ENCODE peak calls at places on chromosomes 5 and 9, in eight cellular contexts. Y is uterus; D is right atrium auricular region; O is HCT116; R is CD4-positive, alpha-beta memory T cell; E is OCI-LY7; B is hepatocyte; Q is ascending aorta. K is an unnamed sample. For H3K4me1 and H3K36me3, the result is how much of the 10 kb centered on the place peaks cover.

GRCh38 chr9:6226696-6227095 is 11.1 kb downstream of the IL33 start:
- DNase-seq in Y (no peak), D (no peak), O (no peak), R (no peak), E (no peak), B (no peak), Q (no peak), K (no peak)

GRCh38 chr9:82271099-82271498 is 282.5 kb downstream of the SPATA31D1 start:
- DNase-seq in Y (no peak), D (no peak), O (no peak), R (no peak), E (no peak), B (no peak), Q (no peak), K (no peak)

GRCh38 chr9:109355564-109356297 is 34.9 kb upstream of the EPB41L4B start:
- DNase-seq in Y (no peak), D (no peak), O (no peak), R (no peak), E (no peak), B (no peak), Q (no peak), K (no peak)

GRCh38 chr5:74185599-74185998 is 454.9 kb downstream of the ENC1 start:
- DNase-seq in Y (no peak), D (no peak), O (no peak), R (no peak), E (no peak), B (no peak), Q (no peak), K (no peak)

GRCh38 chr9:37033141-37033540 is 927 bp downstream of the PAX5 start:
- DNase-seq in Y (no peak), D (no peak), O (no peak), R (no peak), E (no peak), B (no peak), Q (no peak), K (no peak)

GRCh38 chr5:126403871-126404270 is 19.3 kb upstream of the GRAMD2B start:
- DNase-seq in Y (no peak), D (no peak), O (no peak), R (no peak), E (no peak), B (no peak), Q (no peak), K (no peak)

GRCh38 chr5:83095973-83096539 is 18.7 kb downstream of the XRCC4 start:
- DNase-seq in Y (no peak), D (no peak), O (peak), R (no peak), E (no peak), B (peak), Q (no peak), K (no peak)

GRCh38 chr9:132066057-132066456 is 13.6 kb downstream of the MED27 start:
- DNase-seq in Y (no peak), D (no peak), O (no peak), R (no peak), E (no peak), B (no peak), Q (no peak), K (no peak)

GRCh38 chr5:179509239-179509638 is 41.1 kb upstream of the RUFY1 start:
- DNase-seq in Y (no peak), D (no peak), O (no peak), R (no peak), E (peak), B (no peak), Q (no peak), K (no peak)

GRCh38 chr9:125532812-125533594 is 174.0 kb downstream of the MAPKAP1 start:
- DNase-seq in Y (no peak), D (no peak), O (no peak), R (no peak), E (no peak), B (no peak), Q (no peak), K (no peak)

GRCh38 chr9:86644315-86645034 is 290.3 kb upstream of the TUT7 start:
- DNase-seq in Y (no peak), D (no peak), O (no peak), R (no peak), E (no peak), B (no peak), Q (no peak), K (peak)

GRCh38 chr5:75367401-75367800 is 30.4 kb downstream of the HMGCR start:
- DNase-seq in Y (no peak), D (no peak), O (no peak), R (no peak), E (no peak), B (no peak), Q (no peak), K (no peak)

GRCh38 chr5:61319388-61320146 is 12.5 kb upstream of the ZSWIM6 start:
- DNase-seq in Y (no peak), D (no peak), O (no peak), R (peak), E (peak), B (no peak), Q (no peak), K (no peak)

GRCh38 chr9:35110327-35110758 is 5.3 kb downstream of the ATOSB start:
- DNase-seq in Y (no peak), D (no peak), O (no peak), R (no peak), E (no peak), B (no peak), Q (no peak), K (no peak)

GRCh38 chr5:138372225-138372624 is 19.7 kb downstream of the KDM3B start:
- DNase-seq in Y (no peak), D (no peak), O (no peak), R (no peak), E (no peak), B (no peak), Q (no peak), K (no peak)

GRCh38 chr5:67495072-67495471 is 298.5 kb upstream of the CD180 start:
- DNase-seq in Y (no peak), D (no peak), O (no peak), R (no peak), E (no peak), B (no peak), Q (no peak), K (no peak)

GRCh38 chr5:180332051-180332517 is 21.1 kb downstream of the GFPT2 start:
- DNase-seq in Y (no peak), D (no peak), O (no peak), R (no peak), E (no peak), B (no peak), Q (no peak), K (no peak)

DNA sequence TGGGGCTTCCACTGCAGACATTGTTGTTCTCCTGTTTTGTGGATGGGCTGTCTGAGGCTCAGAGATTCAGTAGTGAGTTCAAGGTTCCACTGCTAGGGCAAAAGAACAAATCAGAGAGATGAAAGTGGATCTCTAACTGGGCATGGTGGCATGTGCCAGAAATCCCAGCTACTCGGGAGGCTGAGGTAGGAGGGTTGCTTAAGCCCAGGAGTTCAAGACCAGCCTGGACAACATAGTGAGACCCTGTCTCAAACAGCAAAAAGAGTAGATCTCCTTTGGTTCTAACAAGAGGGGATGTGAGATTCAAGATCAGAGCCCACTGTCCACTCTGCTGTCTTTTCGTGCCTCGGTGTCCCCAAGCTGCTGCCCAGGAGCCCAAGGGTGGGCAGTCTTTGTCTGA is 11.8 kb upstream of the NDST1 start:
- DNase-seq in Y (no peak), D (no peak), O (no peak), R (no peak), E (no peak), B (no peak), Q (no peak), K (no peak)
- H3K4me1 ChIP-seq in Y (under half), D (half or more), O (under half), R (under half), E (under half), B (under half), Q (half or more), K (under half)

GRCh38 chr9:128497824-128498610 is 6.5 kb upstream of the GLE1 start:
- DNase-seq in Y (no peak), D (no peak), O (no peak), R (no peak), E (no peak), B (no peak), Q (no peak), K (no peak)
- H3K36me3 ChIP-seq in Y (under half), D (under half), O (under half), R (under half), E (half or more), B (under half), Q (under half), K (half or more)

GRCh38 chr5:96533371-96533770 is 100.3 kb upstream of the PCSK1 start:
- DNase-seq in Y (no peak), D (no peak), O (no peak), R (no peak), E (no peak), B (no peak), Q (no peak), K (no peak)
- H3K4me3 ChIP-seq in Y (no peak), D (no peak), O (no peak), R (no peak), E (no peak), B (no peak), Q (no peak), K (no peak)

DNA sequence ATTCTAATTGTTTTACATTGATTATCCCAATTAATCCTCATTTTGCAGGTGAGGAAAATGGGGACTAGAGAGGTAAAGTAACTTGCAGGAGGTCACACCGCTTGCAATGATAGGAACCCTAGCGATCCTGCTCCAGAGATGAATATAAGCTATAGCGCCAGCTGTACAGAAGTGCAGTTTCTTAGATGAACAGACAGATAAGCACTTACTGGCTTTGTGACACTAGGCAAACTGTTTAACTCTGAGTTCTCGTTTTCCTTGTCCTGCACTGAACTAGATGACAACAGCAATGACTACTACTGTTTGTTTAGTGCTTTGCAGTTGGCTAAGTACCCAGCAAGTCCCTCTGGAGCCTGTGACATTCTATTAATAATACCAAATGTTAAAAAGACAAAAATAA is 11.1 kb downstream of the LHX6 start:
- DNase-seq in Y (no peak), D (no peak), O (no peak), R (no peak), E (no peak), B (no peak), Q (no peak), K (no peak)
- H3K4me1 ChIP-seq in Y (under half), D (half or more), O (under half), R (under half), E (under half), B (under half), Q (under half), K (under half)

DNA sequence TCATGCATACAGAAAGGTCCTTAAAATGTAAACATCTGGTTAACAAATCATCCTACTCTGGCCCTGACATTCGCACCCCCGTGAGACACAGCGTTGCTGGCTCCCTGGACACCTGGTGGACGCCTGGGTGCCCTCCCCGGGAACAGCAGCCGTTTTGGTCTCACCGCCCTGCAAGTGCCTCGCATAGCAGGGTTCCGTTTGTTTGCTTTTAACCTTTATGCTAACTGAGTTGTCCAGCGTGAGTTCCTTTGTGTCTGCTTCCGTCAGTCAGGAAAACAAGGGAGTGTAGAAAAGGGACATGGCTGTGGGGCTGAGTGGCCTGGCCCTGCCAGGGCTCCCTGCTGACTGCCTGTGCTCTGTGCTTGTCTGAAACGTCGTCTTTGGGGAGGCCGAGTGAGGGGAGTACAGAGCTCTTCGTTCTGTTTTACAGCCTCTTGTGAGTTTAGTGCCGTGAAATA is 91.8 kb upstream of the CACNA1B start:
- DNase-seq in Y (no peak), D (no peak), O (no peak), R (no peak), E (no peak), B (peak), Q (no peak), K (no peak)
- H3K36me3 ChIP-seq in Y (under half), D (under half), O (under half), R (half or more), E (half or more), B (under half), Q (half or more), K (under half)

K was measured in HAP-1.